ENCODE peak calls at places on chromosomes 2 and 18, in seven cellular contexts. M is transverse colon, I is NB4, L is endothelial cell of umbilical vein, A is uterus, S is A549, Z is Peyer's patch. E is an unnamed sample.

GRCh38 chr18:21345851-21346250 is 103.8 kb downstream of the GREB1L start:
- DNase-seq in S (no peak), I (no peak), M (no peak), Z (no peak), A (no peak), L (no peak), E (no peak)

GRCh38 chr2:123495241-123495640 is 529.8 kb upstream of the CNTNAP5 start:
- DNase-seq in Z (no peak), I (no peak), M (no peak), A (no peak), S (no peak), L (no peak), E (no peak)

GRCh38 chr18:23810396-23810795 is 121.1 kb downstream of the LAMA3 start:
- DNase-seq in M (no peak), S (no peak), Z (no peak), A (no peak), L (no peak), I (no peak), E (no peak)

GRCh38 chr18:71077451-71077850 is 788.6 kb downstream of the SOCS6 start:
- DNase-seq in A (no peak), L (no peak), I (no peak), M (no peak), Z (no peak), S (no peak), E (no peak)

GRCh38 chr2:8680931-8681760 is 710 bp upstream of the ID2 start:
- DNase-seq in L (peak; percentile 62), M (peak; percentile 69), A (peak; percentile 54), Z (peak; percentile 84), I (peak; percentile 69), S (peak; percentile 80), E (no peak)

GRCh38 chr18:38297910-38298309 is 732.3 kb upstream of the CELF4 start:
- DNase-seq in I (no peak), L (no peak), A (no peak), S (no peak), M (no peak), Z (no peak), E (no peak)

GRCh38 chr18:34354351-34354750 is 129.6 kb upstream of the NOL4 start:
- DNase-seq in S (no peak), L (no peak), M (no peak), Z (no peak), A (no peak), I (no peak), E (no peak)

GRCh38 chr18:7133181-7133580 is 15.6 kb upstream of the LAMA1 start:
- DNase-seq in A (no peak), S (no peak), L (no peak), I (no peak), M (no peak), Z (no peak), E (no peak)

GRCh38 chr2:241081643-241082337 is 20.3 kb downstream of the MTERF4 start:
- DNase-seq in L (no peak), A (no peak), Z (peak; percentile 46), I (no peak), S (no peak), M (no peak), E (no peak)

GRCh38 chr2:241082338-241083090 is 19.6 kb downstream of the MTERF4 start:
- DNase-seq in S (no peak), L (no peak), M (no peak), A (no peak), I (no peak), Z (peak; percentile 36), E (no peak)

GRCh38 chr2:241083091-241083415 is 19.0 kb downstream of the MTERF4 start:
- DNase-seq in A (no peak), I (no peak), S (no peak), Z (no peak), M (no peak), L (no peak), E (no peak)

GRCh38 chr2:241081190-241081642 is 20.9 kb downstream of the MTERF4 start:
- DNase-seq in L (no peak), Z (no peak), A (no peak), I (no peak), M (no peak), S (no peak), E (no peak)

DNA sequence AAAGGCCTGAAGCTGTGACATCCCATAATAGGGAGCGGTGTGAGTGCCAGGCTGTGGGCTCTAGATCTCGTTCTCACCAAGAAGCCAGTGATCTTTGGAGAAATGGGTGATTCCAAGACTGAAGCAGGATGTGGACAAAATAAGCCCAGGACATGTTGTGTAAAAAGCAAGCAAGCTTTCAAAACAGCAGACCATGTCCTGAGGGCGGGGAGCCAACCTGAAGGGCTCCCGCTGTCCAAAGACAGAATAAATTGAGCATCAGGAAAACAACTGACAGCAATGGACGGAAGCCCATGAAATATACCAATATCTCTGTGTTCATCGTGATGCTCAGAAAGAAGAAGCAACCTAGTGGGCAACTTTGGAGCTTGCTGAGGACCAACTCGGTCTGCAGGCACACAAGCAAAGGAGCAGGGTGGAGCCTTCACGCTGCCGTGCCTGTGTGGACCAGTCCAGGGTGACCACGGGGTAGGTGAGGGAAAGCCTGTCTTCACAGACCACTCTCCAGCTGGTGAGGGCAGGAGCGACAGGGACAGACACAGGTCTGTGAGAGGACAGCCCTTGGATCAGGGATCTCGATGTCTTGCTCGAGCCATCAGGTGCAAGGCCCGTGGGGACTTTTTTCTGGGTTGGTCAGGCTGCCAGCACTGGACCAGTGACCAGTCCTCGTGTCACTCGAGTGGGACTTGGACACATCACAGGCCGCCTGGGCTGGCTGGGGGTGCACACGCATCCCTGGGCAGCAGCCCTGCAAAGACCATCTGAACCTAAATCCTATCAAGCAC is 21.5 kb downstream of the MTERF4 start:
- DNase-seq in L (no peak), M (no peak), Z (no peak), S (no peak), A (no peak), I (no peak), E (no peak)
- TF ChIP-seq POLR2A in L (no peak), M (no peak), Z (no peak), S (no peak), A (no peak), I (no peak), E (no peak)

DNA sequence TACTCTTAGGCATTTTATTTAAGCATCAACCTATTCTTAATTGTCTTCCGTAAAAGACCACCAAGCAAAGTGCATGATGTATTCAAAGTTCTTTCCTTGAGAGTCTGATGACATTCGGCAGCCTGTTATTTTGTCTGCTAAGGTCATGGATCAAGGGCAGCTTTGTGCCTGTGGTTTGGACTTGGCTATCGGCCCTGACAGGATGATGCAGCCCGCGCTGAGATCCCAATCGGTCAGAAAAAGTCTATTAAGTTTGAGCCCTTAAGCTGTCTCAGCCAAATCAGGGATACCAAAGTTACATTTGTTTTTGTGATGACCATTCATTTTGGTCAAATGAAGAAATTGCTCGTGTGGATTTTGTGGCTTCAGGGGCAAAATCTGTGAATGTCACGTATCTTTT is 718.9 kb upstream of the FANCL start:
- DNase-seq in S (no peak), Z (no peak), L (no peak), M (no peak), A (no peak), I (no peak), E (no peak)
- TF ChIP-seq POLR2A in S (no peak), Z (no peak), L (no peak), M (no peak), A (no peak), I (no peak), E (no peak)

GRCh38 chr2:1676091-1676912 is 68.0 kb downstream of the PXDN start:
- DNase-seq in Z (no peak), I (no peak), M (no peak), L (no peak), A (no peak), S (no peak), E (no peak)

GRCh38 chr2:1675633-1676032 is 68.7 kb downstream of the PXDN start:
- DNase-seq in A (peak; percentile 88), L (peak; percentile 22), I (no peak), Z (no peak), S (peak; percentile 83), M (peak; percentile 25), E (peak; percentile 79)

GRCh38 chr2:1678609-1679008 is 65.7 kb downstream of the PXDN start:
- DNase-seq in S (no peak), Z (no peak), L (no peak), I (no peak), M (no peak), A (no peak), E (no peak)

GRCh38 chr2:1677833-1678165 is 66.5 kb downstream of the PXDN start:
- DNase-seq in A (no peak), I (no peak), Z (no peak), M (no peak), S (no peak), L (no peak), E (no peak)

DNA sequence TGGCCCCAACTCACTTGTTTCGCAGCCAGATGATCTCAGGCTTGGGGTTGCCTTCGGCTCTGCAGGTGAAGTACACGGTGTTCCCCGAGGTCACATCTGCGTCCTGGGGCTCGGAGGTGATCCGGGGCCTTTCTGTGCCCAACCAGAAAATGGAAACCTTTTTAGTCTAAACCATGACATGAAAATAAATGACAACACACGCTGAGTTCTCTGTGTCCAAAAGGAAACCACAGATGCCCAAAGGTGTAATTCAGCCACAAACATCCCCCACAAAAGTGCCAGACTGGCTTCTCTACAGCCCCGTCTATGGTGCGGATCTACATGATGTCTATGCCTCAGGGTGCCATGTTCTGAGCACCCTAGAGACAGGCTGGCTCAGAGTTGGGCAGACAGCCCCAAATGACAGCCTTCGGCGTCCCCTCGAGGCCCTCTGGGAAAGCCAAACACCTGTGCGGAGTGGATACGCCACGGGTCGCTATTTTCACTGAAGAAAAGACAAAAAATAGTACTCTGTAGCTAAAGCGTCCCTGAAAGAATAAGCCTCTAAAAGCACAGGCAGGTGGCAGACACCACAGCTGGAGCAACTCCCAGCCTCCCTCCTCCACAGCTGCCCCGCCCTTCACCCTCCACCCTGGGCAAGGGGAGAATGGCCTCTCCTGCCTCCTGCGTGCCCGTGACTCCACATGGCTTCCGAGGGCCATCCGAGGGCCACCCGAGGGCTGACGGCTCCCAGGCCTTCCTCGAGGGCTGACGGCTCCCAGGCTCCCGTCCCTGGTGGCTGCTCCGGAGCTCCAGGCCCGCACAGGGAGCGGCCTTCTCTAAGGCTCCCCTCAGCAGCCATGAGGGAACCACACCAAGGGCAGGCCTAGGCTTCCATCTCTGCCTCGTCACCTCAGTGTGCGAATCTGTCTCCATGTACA is 67.1 kb downstream of the PXDN start:
- DNase-seq in Z (no peak), A (no peak), L (no peak), M (no peak), S (no peak), I (no peak), E (no peak)
- TF ChIP-seq POLR2A in Z (no peak), A (no peak), L (no peak), M (no peak), S (no peak), I (no peak), E (no peak)

GRCh38 chr2:218395456-218395825 is 4.2 kb upstream of the CTDSP1 start:
- DNase-seq in L (no peak), S (no peak), M (peak; percentile 52), A (no peak), I (no peak), Z (no peak), E (no peak)

GRCh38 chr2:218394298-218395089 is 5.2 kb upstream of the CTDSP1 start:
- DNase-seq in S (no peak), A (peak; percentile 55), M (no peak), L (no peak), Z (no peak), I (peak; percentile 68), E (no peak)

GRCh38 chr2:218395090-218395444 is 4.6 kb upstream of the CTDSP1 start:
- DNase-seq in L (no peak), Z (no peak), A (no peak), I (no peak), M (no peak), S (no peak), E (no peak)

GRCh38 chr2:218396688-218397501 is 2.8 kb upstream of the CTDSP1 start:
- DNase-seq in M (peak; percentile 85), L (peak; percentile 62), S (peak; percentile 76), A (peak; percentile 76), Z (peak; percentile 93), I (peak; percentile 95), E (peak; percentile 81)

GRCh38 chr2:218395826-218396687 is 3.6 kb upstream of the CTDSP1 start:
- DNase-seq in I (peak; percentile 99), A (peak; percentile 95), Z (peak; percentile 96), L (peak; percentile 95), S (peak; percentile 97), M (peak; percentile 95), E (peak; percentile 89)
- TF ChIP-seq POLR2A in I (peak; percentile 14), A (peak; percentile 41), Z (peak; percentile 7), L (peak; percentile 20), S (no peak), M (peak; percentile 53), E (no peak)